ENCODE peak calls at places on chromosomes 4 and X, in four cellular contexts. One of them, this sample, is unnamed. For H3K4me1, the result is how much of the 10 kb centered on the place peaks cover.

GRCh38 chr4:184644553-184645307 is 4.5 kb downstream of the CASP3 start:
- DNase-seq in IMR-90: peak
- DNase-seq in CD4-positive, alpha-beta memory T cell: no peak
- DNase-seq in Peyer's patch: no peak
- DNase-seq in this sample: no peak

GRCh38 chrX:40749874-40750273 is 14.5 kb upstream of the MED14 start:
- DNase-seq in IMR-90: no peak
- DNase-seq in CD4-positive, alpha-beta memory T cell: no peak
- DNase-seq in Peyer's patch: no peak
- DNase-seq in this sample: no peak

GRCh38 chrX:132651411-132652086 is 162.7 kb upstream of the MBNL3 start:
- DNase-seq in IMR-90: peak
- DNase-seq in CD4-positive, alpha-beta memory T cell: no peak
- DNase-seq in Peyer's patch: no peak
- DNase-seq in this sample: no peak

GRCh38 chr4:113316879-113317278 is 267.4 kb downstream of the ANK2 start:
- DNase-seq in IMR-90: no peak
- DNase-seq in CD4-positive, alpha-beta memory T cell: peak
- DNase-seq in Peyer's patch: no peak
- DNase-seq in this sample: no peak

GRCh38 chr4:150229538-150229937 is 151.3 kb downstream of the DCLK2 start:
- DNase-seq in IMR-90: peak
- DNase-seq in CD4-positive, alpha-beta memory T cell: no peak
- DNase-seq in Peyer's patch: no peak
- DNase-seq in this sample: peak

GRCh38 chr4:80071643-80072606 is 1.1 kb downstream of the ANTXR2 start:
- DNase-seq in IMR-90: peak
- DNase-seq in CD4-positive, alpha-beta memory T cell: peak
- DNase-seq in Peyer's patch: peak
- DNase-seq in this sample: peak

GRCh38 chrX:56975611-56976010 is 19.7 kb downstream of the SPIN3 start:
- DNase-seq in IMR-90: no peak
- DNase-seq in CD4-positive, alpha-beta memory T cell: no peak
- DNase-seq in Peyer's patch: no peak
- DNase-seq in this sample: no peak

GRCh38 chr4:52076731-52077130 is 25.6 kb downstream of the SPATA18 start:
- DNase-seq in IMR-90: no peak
- DNase-seq in CD4-positive, alpha-beta memory T cell: no peak
- DNase-seq in Peyer's patch: no peak
- DNase-seq in this sample: no peak

GRCh38 chr4:54961357-54961975 is 163.9 kb downstream of the KDR start:
- DNase-seq in IMR-90: peak
- DNase-seq in CD4-positive, alpha-beta memory T cell: no peak
- DNase-seq in Peyer's patch: no peak
- DNase-seq in this sample: no peak

GRCh38 chr4:1723131-1723801 is 1.9 kb downstream of the TACC3 start:
- DNase-seq in IMR-90: no peak
- DNase-seq in CD4-positive, alpha-beta memory T cell: peak
- DNase-seq in Peyer's patch: peak
- DNase-seq in this sample: no peak

GRCh38 chr4:1721003-1721665 is at the start of the genes TACC3 and TMEM129:
- DNase-seq in IMR-90: peak
- DNase-seq in CD4-positive, alpha-beta memory T cell: peak
- DNase-seq in Peyer's patch: peak
- DNase-seq in this sample: peak

GRCh38 chr4:1722551-1723071 is 1.3 kb downstream of the TACC3 start:
- DNase-seq in IMR-90: no peak
- DNase-seq in CD4-positive, alpha-beta memory T cell: no peak
- DNase-seq in Peyer's patch: peak
- DNase-seq in this sample: no peak

GRCh38 chr4:1720163-1720983 is 750 bp downstream of the TMEM129 start:
- DNase-seq in IMR-90: peak
- DNase-seq in CD4-positive, alpha-beta memory T cell: peak
- DNase-seq in Peyer's patch: peak
- DNase-seq in this sample: no peak

DNA sequence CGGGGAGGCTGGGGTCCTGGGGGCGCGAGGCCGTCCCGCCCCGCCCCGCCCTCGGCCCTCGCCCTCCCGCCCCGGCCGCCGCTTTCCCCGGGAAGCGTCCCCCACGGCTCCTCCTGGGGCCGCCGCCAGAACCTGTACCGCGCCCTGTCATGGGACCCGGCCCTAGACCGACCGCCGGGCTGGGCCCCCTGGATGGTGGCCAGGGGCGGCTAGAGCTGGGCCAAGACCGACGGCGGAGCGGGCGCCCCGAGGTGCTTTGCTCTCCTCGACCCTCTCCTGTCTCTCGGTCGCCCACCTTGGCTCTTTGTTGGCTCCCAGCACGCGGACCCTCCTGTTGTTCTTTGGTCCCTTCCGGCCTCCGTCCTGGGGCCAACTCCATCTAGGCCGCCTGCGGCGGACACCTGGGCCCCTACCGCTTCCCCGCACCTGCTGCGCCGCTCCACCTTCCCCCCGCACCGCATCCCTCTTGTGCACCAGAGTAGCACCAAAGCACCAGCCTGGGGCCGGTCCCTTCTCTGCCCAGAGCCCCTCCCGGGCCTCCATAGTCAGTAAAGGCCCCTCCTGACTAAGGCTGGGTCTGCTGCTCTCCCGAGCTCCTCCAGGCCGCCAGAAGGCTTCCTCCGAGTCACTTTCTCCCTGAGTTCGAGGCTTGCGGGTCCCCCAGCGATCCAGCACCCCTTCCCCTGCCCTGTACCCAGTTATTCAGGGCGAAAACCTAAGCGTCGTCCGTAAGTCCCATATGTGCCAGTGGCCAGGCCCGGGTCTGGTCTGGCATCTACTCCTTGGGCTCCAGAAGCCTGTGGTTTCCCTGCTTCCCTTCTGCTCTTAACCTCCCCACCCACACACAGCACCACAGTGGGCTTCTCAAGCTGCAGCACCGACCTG is 587 bp downstream of the TACC3 start:
- DNase-seq in IMR-90: no peak
- DNase-seq in CD4-positive, alpha-beta memory T cell: no peak
- DNase-seq in Peyer's patch: peak
- DNase-seq in this sample: no peak
- H3K4me1 ChIP-seq in IMR-90: under half
- H3K4me1 ChIP-seq in CD4-positive, alpha-beta memory T cell: half or more
- H3K4me1 ChIP-seq in Peyer's patch: under half
- H3K4me1 ChIP-seq in this sample: under half

GRCh38 chr4:4761128-4761991 is 98.1 kb upstream of the MSX1 start:
- DNase-seq in IMR-90: no peak
- DNase-seq in CD4-positive, alpha-beta memory T cell: no peak
- DNase-seq in Peyer's patch: no peak
- DNase-seq in this sample: no peak

GRCh38 chr4:4762300-4762699 is 97.2 kb upstream of the MSX1 start:
- DNase-seq in IMR-90: no peak
- DNase-seq in CD4-positive, alpha-beta memory T cell: no peak
- DNase-seq in Peyer's patch: no peak
- DNase-seq in this sample: no peak

GRCh38 chr4:4764506-4764905 is 95.0 kb upstream of the MSX1 start:
- DNase-seq in IMR-90: no peak
- DNase-seq in CD4-positive, alpha-beta memory T cell: no peak
- DNase-seq in Peyer's patch: no peak
- DNase-seq in this sample: no peak

GRCh38 chr4:4763815-4764202 is 95.7 kb upstream of the MSX1 start:
- DNase-seq in IMR-90: peak
- DNase-seq in CD4-positive, alpha-beta memory T cell: no peak
- DNase-seq in Peyer's patch: no peak
- DNase-seq in this sample: no peak

GRCh38 chr4:4762909-4763814 is 96.3 kb upstream of the MSX1 start:
- DNase-seq in IMR-90: peak
- DNase-seq in CD4-positive, alpha-beta memory T cell: no peak
- DNase-seq in Peyer's patch: no peak
- DNase-seq in this sample: peak
- H3K27ac ChIP-seq in IMR-90: no peak
- H3K27ac ChIP-seq in CD4-positive, alpha-beta memory T cell: no peak
- H3K27ac ChIP-seq in Peyer's patch: no peak
- H3K27ac ChIP-seq in this sample: no peak

GRCh38 chrX:154730271-154730883 is 20.5 kb downstream of the GAB3 start:
- DNase-seq in IMR-90: peak
- DNase-seq in CD4-positive, alpha-beta memory T cell: no peak
- DNase-seq in Peyer's patch: no peak
- DNase-seq in this sample: no peak
- H3K4me1 ChIP-seq in IMR-90: under half
- H3K4me1 ChIP-seq in CD4-positive, alpha-beta memory T cell: half or more
- H3K4me1 ChIP-seq in Peyer's patch: under half
- H3K4me1 ChIP-seq in this sample: under half

GRCh38 chrX:20071511-20072079 is 45.1 kb downstream of the MAP7D2 start:
- DNase-seq in IMR-90: no peak
- DNase-seq in CD4-positive, alpha-beta memory T cell: no peak
- DNase-seq in Peyer's patch: no peak
- DNase-seq in this sample: no peak

GRCh38 chrX:20063153-20063552 is 53.6 kb downstream of the MAP7D2 start:
- DNase-seq in IMR-90: no peak
- DNase-seq in CD4-positive, alpha-beta memory T cell: no peak
- DNase-seq in Peyer's patch: no peak
- DNase-seq in this sample: no peak

GRCh38 chrX:20063716-20064351 is 52.9 kb downstream of the MAP7D2 start:
- DNase-seq in IMR-90: peak
- DNase-seq in CD4-positive, alpha-beta memory T cell: no peak
- DNase-seq in Peyer's patch: no peak
- DNase-seq in this sample: no peak

GRCh38 chrX:20066968-20067708 is 49.6 kb downstream of the MAP7D2 start:
- DNase-seq in IMR-90: peak
- DNase-seq in CD4-positive, alpha-beta memory T cell: no peak
- DNase-seq in Peyer's patch: no peak
- DNase-seq in this sample: peak

GRCh38 chrX:20067709-20068315 is 48.9 kb downstream of the MAP7D2 start:
- DNase-seq in IMR-90: peak
- DNase-seq in CD4-positive, alpha-beta memory T cell: no peak
- DNase-seq in Peyer's patch: peak
- DNase-seq in this sample: peak
- H3K27ac ChIP-seq in IMR-90: no peak
- H3K27ac ChIP-seq in CD4-positive, alpha-beta memory T cell: no peak
- H3K27ac ChIP-seq in Peyer's patch: no peak
- H3K27ac ChIP-seq in this sample: no peak

GRCh38 chr4:2866160-2866861 is 22.7 kb downstream of the ADD1 start:
- DNase-seq in IMR-90: no peak
- DNase-seq in CD4-positive, alpha-beta memory T cell: no peak
- DNase-seq in Peyer's patch: no peak
- DNase-seq in this sample: no peak

GRCh38 chr4:2865381-2865780 is 21.7 kb downstream of the ADD1 start:
- DNase-seq in IMR-90: no peak
- DNase-seq in CD4-positive, alpha-beta memory T cell: no peak
- DNase-seq in Peyer's patch: no peak
- DNase-seq in this sample: no peak

GRCh38 chr4:2867758-2868491 is 24.3 kb downstream of the ADD1 start:
- DNase-seq in IMR-90: peak
- DNase-seq in CD4-positive, alpha-beta memory T cell: no peak
- DNase-seq in Peyer's patch: no peak
- DNase-seq in this sample: no peak

GRCh38 chr4:2868840-2869487 is 25.3 kb downstream of the ADD1 start:
- DNase-seq in IMR-90: no peak
- DNase-seq in CD4-positive, alpha-beta memory T cell: no peak
- DNase-seq in Peyer's patch: no peak
- DNase-seq in this sample: no peak

GRCh38 chr4:2866891-2867290 is 23.2 kb downstream of the ADD1 start:
- DNase-seq in IMR-90: peak
- DNase-seq in CD4-positive, alpha-beta memory T cell: no peak
- DNase-seq in Peyer's patch: no peak
- DNase-seq in this sample: no peak
- H3K4me1 ChIP-seq in IMR-90: under half
- H3K4me1 ChIP-seq in CD4-positive, alpha-beta memory T cell: half or more
- H3K4me1 ChIP-seq in Peyer's patch: under half
- H3K4me1 ChIP-seq in this sample: under half

DNA sequence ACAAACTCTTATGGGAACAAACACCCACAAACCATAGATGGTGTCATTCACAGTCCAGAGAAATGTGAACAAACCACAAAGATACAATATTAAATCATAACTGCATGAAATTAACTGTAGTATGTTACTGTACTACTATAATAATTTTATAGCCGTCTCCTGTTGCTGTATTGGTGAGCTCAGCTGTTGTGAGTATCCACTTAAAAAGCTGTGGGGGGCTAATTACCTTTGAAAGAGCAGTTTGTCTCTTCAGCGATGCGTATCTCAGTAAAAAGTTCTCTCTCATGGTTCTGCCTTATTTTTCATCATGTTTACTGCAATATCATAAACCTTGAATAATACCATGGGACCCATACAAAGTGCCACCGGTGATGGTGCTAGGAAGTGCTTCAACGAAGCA is 8.5 kb upstream of the MSMO1 start:
- DNase-seq in IMR-90: no peak
- DNase-seq in CD4-positive, alpha-beta memory T cell: no peak
- DNase-seq in Peyer's patch: no peak
- DNase-seq in this sample: no peak
- H3K27ac ChIP-seq in IMR-90: no peak
- H3K27ac ChIP-seq in CD4-positive, alpha-beta memory T cell: no peak
- H3K27ac ChIP-seq in Peyer's patch: no peak
- H3K27ac ChIP-seq in this sample: no peak

GRCh38 chr4:7907142-7907541 is 32.5 kb downstream of the AFAP1 start:
- DNase-seq in IMR-90: no peak
- DNase-seq in CD4-positive, alpha-beta memory T cell: no peak
- DNase-seq in Peyer's patch: no peak
- DNase-seq in this sample: no peak
- H3K4me1 ChIP-seq in IMR-90: under half
- H3K4me1 ChIP-seq in CD4-positive, alpha-beta memory T cell: under half
- H3K4me1 ChIP-seq in Peyer's patch: under half
- H3K4me1 ChIP-seq in this sample: under half

GRCh38 chr4:2962099-2962455 is 1.1 kb downstream of the NOP14 start:
- DNase-seq in IMR-90: no peak
- DNase-seq in CD4-positive, alpha-beta memory T cell: peak
- DNase-seq in Peyer's patch: no peak
- DNase-seq in this sample: no peak

GRCh38 chr4:2962614-2963184 is 507 bp downstream of the NOP14 start:
- DNase-seq in IMR-90: peak
- DNase-seq in CD4-positive, alpha-beta memory T cell: no peak
- DNase-seq in Peyer's patch: no peak
- DNase-seq in this sample: no peak

GRCh38 chr4:2963185-2964076 is at the start of the genes GRK4 and NOP14:
- DNase-seq in IMR-90: peak
- DNase-seq in CD4-positive, alpha-beta memory T cell: peak
- DNase-seq in Peyer's patch: peak
- DNase-seq in this sample: peak

GRCh38 chr4:2964077-2964471 is 703 bp downstream of the GRK4 start:
- DNase-seq in IMR-90: no peak
- DNase-seq in CD4-positive, alpha-beta memory T cell: no peak
- DNase-seq in Peyer's patch: no peak
- DNase-seq in this sample: no peak

DNA sequence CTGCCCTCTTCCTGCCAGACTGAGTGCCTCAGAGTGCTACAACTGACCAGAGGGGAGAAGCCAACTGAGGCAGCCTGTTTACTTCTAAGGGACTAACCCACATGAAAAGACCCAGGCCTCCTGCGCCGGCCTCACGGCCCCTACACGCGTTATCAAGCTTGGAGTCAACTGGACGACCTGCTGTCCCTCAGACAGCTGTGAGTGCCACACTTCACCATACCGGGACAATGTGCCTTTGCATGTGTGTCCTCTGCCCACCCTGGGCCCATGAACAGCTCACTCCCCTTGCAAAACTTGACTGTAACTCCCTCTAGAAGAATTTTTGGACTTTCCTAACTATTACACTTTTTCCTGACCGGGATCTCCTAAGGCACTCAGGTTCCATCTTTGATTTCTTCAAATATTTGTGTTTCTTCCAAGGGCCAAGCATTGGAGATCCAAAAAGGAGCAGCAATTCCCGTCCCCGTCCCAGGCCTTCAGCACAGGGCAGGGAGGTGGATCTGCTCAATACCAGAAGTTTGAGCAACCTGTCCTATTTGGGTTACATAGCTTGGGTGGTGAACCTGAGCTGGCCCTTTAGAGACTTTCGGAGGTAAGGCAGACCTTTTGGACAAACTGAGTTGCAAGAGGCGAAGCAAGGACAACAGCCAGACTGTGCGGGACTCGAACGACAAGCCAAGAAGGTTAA is 1.7 kb downstream of the NOP14 start:
- DNase-seq in IMR-90: no peak
- DNase-seq in CD4-positive, alpha-beta memory T cell: no peak
- DNase-seq in Peyer's patch: peak
- DNase-seq in this sample: no peak
- H3K27ac ChIP-seq in IMR-90: no peak
- H3K27ac ChIP-seq in CD4-positive, alpha-beta memory T cell: peak
- H3K27ac ChIP-seq in Peyer's patch: no peak
- H3K27ac ChIP-seq in this sample: no peak